ENCODE peak calls at places on chromosome 19, in eight cellular contexts. One of them, this sample, is unnamed.

GRCh38 chr19:46351241-46352041 is 4.6 kb downstream of the PPP5C start:
- DNase-seq in CD4-positive, alpha-beta memory T cell: no peak
- DNase-seq in left ventricle myocardium superior: peak; percentile 65
- DNase-seq in NCI-H2029 treated with DMSO at 0.1 percent for 48 hours: peak; percentile 7
- DNase-seq in GM12865: peak; percentile 72
- DNase-seq in NCI-H510A: no peak
- DNase-seq in fibroblast of villous mesenchyme: peak; percentile 63
- DNase-seq in GM03348: peak; percentile 62
- DNase-seq in this sample: no peak

GRCh38 chr19:4715529-4716221 is 8.0 kb downstream of the DPP9 start:
- DNase-seq in CD4-positive, alpha-beta memory T cell: no peak
- DNase-seq in left ventricle myocardium superior: no peak
- DNase-seq in NCI-H2029 treated with DMSO at 0.1 percent for 48 hours: no peak
- DNase-seq in GM12865: no peak
- DNase-seq in NCI-H510A: no peak
- DNase-seq in fibroblast of villous mesenchyme: no peak
- DNase-seq in GM03348: no peak
- DNase-seq in this sample: no peak

GRCh38 chr19:41695745-41696144 is 7.7 kb upstream of the CEACAM7 start:
- DNase-seq in CD4-positive, alpha-beta memory T cell: no peak
- DNase-seq in left ventricle myocardium superior: no peak
- DNase-seq in NCI-H2029 treated with DMSO at 0.1 percent for 48 hours: no peak
- DNase-seq in GM12865: no peak
- DNase-seq in NCI-H510A: no peak
- DNase-seq in fibroblast of villous mesenchyme: no peak
- DNase-seq in GM03348: no peak
- DNase-seq in this sample: no peak

GRCh38 chr19:57566396-57567256 is 7.0 kb upstream of the ZNF550 start:
- DNase-seq in CD4-positive, alpha-beta memory T cell: no peak
- DNase-seq in left ventricle myocardium superior: no peak
- DNase-seq in NCI-H2029 treated with DMSO at 0.1 percent for 48 hours: no peak
- DNase-seq in GM12865: peak; percentile 41
- DNase-seq in NCI-H510A: no peak
- DNase-seq in fibroblast of villous mesenchyme: peak; percentile 48
- DNase-seq in GM03348: no peak
- DNase-seq in this sample: no peak

GRCh38 chr19:4577020-4577782 is 17.7 kb upstream of the SEMA6B start:
- DNase-seq in CD4-positive, alpha-beta memory T cell: no peak
- DNase-seq in left ventricle myocardium superior: no peak
- DNase-seq in NCI-H2029 treated with DMSO at 0.1 percent for 48 hours: no peak
- DNase-seq in GM12865: no peak
- DNase-seq in NCI-H510A: no peak
- DNase-seq in fibroblast of villous mesenchyme: no peak
- DNase-seq in GM03348: peak; percentile 50
- DNase-seq in this sample: no peak

GRCh38 chr19:56315076-56315828 is 613 bp upstream of the ZSCAN5A start:
- DNase-seq in CD4-positive, alpha-beta memory T cell: peak; percentile 96
- DNase-seq in left ventricle myocardium superior: peak; percentile 93
- DNase-seq in NCI-H2029 treated with DMSO at 0.1 percent for 48 hours: peak; percentile 98
- DNase-seq in GM12865: peak; percentile 97
- DNase-seq in NCI-H510A: peak; percentile 92
- DNase-seq in fibroblast of villous mesenchyme: peak; percentile 98
- DNase-seq in GM03348: peak; percentile 97
- DNase-seq in this sample: peak; percentile 87

GRCh38 chr19:5406816-5407215 is 48.4 kb upstream of the ZNRF4 start:
- DNase-seq in CD4-positive, alpha-beta memory T cell: no peak
- DNase-seq in left ventricle myocardium superior: no peak
- DNase-seq in NCI-H2029 treated with DMSO at 0.1 percent for 48 hours: no peak
- DNase-seq in GM12865: no peak
- DNase-seq in NCI-H510A: no peak
- DNase-seq in fibroblast of villous mesenchyme: no peak
- DNase-seq in GM03348: no peak
- DNase-seq in this sample: no peak

GRCh38 chr19:2800506-2800905 is 15.2 kb downstream of the THOP1 start:
- DNase-seq in CD4-positive, alpha-beta memory T cell: no peak
- DNase-seq in left ventricle myocardium superior: peak; percentile 70
- DNase-seq in NCI-H2029 treated with DMSO at 0.1 percent for 48 hours: no peak
- DNase-seq in GM12865: no peak
- DNase-seq in NCI-H510A: no peak
- DNase-seq in fibroblast of villous mesenchyme: no peak
- DNase-seq in GM03348: no peak
- DNase-seq in this sample: no peak

GRCh38 chr19:56312787-56313343 is 1.8 kb downstream of the ZSCAN5A start:
- DNase-seq in CD4-positive, alpha-beta memory T cell: no peak
- DNase-seq in left ventricle myocardium superior: no peak
- DNase-seq in NCI-H2029 treated with DMSO at 0.1 percent for 48 hours: no peak
- DNase-seq in GM12865: peak; percentile 18
- DNase-seq in NCI-H510A: no peak
- DNase-seq in fibroblast of villous mesenchyme: no peak
- DNase-seq in GM03348: no peak
- DNase-seq in this sample: no peak

GRCh38 chr19:40889366-40889765 is 7.3 kb upstream of the CYP2A7 start:
- DNase-seq in CD4-positive, alpha-beta memory T cell: no peak
- DNase-seq in left ventricle myocardium superior: no peak
- DNase-seq in NCI-H2029 treated with DMSO at 0.1 percent for 48 hours: no peak
- DNase-seq in GM12865: no peak
- DNase-seq in NCI-H510A: no peak
- DNase-seq in fibroblast of villous mesenchyme: no peak
- DNase-seq in GM03348: no peak
- DNase-seq in this sample: no peak

GRCh38 chr19:19540707-19541515 is 2.8 kb downstream of the CILP2 start:
- DNase-seq in CD4-positive, alpha-beta memory T cell: peak; percentile 70
- DNase-seq in left ventricle myocardium superior: peak; percentile 57
- DNase-seq in NCI-H2029 treated with DMSO at 0.1 percent for 48 hours: peak; percentile 35
- DNase-seq in GM12865: peak; percentile 75
- DNase-seq in NCI-H510A: no peak
- DNase-seq in fibroblast of villous mesenchyme: no peak
- DNase-seq in GM03348: peak; percentile 80
- DNase-seq in this sample: peak; percentile 48

GRCh38 chr19:19655641-19656343 is 7.7 kb downstream of the ATP13A1 start:
- DNase-seq in CD4-positive, alpha-beta memory T cell: no peak
- DNase-seq in left ventricle myocardium superior: no peak
- DNase-seq in NCI-H2029 treated with DMSO at 0.1 percent for 48 hours: no peak
- DNase-seq in GM12865: no peak
- DNase-seq in NCI-H510A: no peak
- DNase-seq in fibroblast of villous mesenchyme: no peak
- DNase-seq in GM03348: no peak
- DNase-seq in this sample: no peak

GRCh38 chr19:41646589-41647204 is 19.8 kb upstream of the CEACAM4 start:
- DNase-seq in CD4-positive, alpha-beta memory T cell: peak; percentile 15
- DNase-seq in left ventricle myocardium superior: peak; percentile 45
- DNase-seq in NCI-H2029 treated with DMSO at 0.1 percent for 48 hours: no peak
- DNase-seq in GM12865: peak; percentile 12
- DNase-seq in NCI-H510A: no peak
- DNase-seq in fibroblast of villous mesenchyme: no peak
- DNase-seq in GM03348: peak; percentile 30
- DNase-seq in this sample: peak; percentile 37

GRCh38 chr19:39151209-39151608 is 25.6 kb downstream of the PAK4 start:
- DNase-seq in CD4-positive, alpha-beta memory T cell: no peak
- DNase-seq in left ventricle myocardium superior: no peak
- DNase-seq in NCI-H2029 treated with DMSO at 0.1 percent for 48 hours: no peak
- DNase-seq in GM12865: no peak
- DNase-seq in NCI-H510A: no peak
- DNase-seq in fibroblast of villous mesenchyme: no peak
- DNase-seq in GM03348: no peak
- DNase-seq in this sample: no peak

GRCh38 chr19:35468637-35469036 is 20.6 kb downstream of the FFAR2 start:
- DNase-seq in CD4-positive, alpha-beta memory T cell: peak; percentile 68
- DNase-seq in left ventricle myocardium superior: peak; percentile 37
- DNase-seq in NCI-H2029 treated with DMSO at 0.1 percent for 48 hours: no peak
- DNase-seq in GM12865: peak; percentile 92
- DNase-seq in NCI-H510A: no peak
- DNase-seq in fibroblast of villous mesenchyme: peak; percentile 18
- DNase-seq in GM03348: peak; percentile 54
- DNase-seq in this sample: peak; percentile 59

GRCh38 chr19:36115453-36116343 is at the start of gene TBCB:
- DNase-seq in CD4-positive, alpha-beta memory T cell: no peak
- DNase-seq in left ventricle myocardium superior: peak; percentile 88
- DNase-seq in NCI-H2029 treated with DMSO at 0.1 percent for 48 hours: no peak
- DNase-seq in GM12865: no peak
- DNase-seq in NCI-H510A: peak; percentile 73
- DNase-seq in fibroblast of villous mesenchyme: peak; percentile 32
- DNase-seq in GM03348: peak; percentile 90
- DNase-seq in this sample: no peak

GRCh38 chr19:36093687-36094086 is 17.3 kb upstream of the OVOL3 start:
- DNase-seq in CD4-positive, alpha-beta memory T cell: no peak
- DNase-seq in left ventricle myocardium superior: peak; percentile 41
- DNase-seq in NCI-H2029 treated with DMSO at 0.1 percent for 48 hours: no peak
- DNase-seq in GM12865: no peak
- DNase-seq in NCI-H510A: no peak
- DNase-seq in fibroblast of villous mesenchyme: no peak
- DNase-seq in GM03348: no peak
- DNase-seq in this sample: no peak

GRCh38 chr19:51978882-51979281 is 7.8 kb downstream of the ZNF350 start:
- DNase-seq in CD4-positive, alpha-beta memory T cell: no peak
- DNase-seq in left ventricle myocardium superior: no peak
- DNase-seq in NCI-H2029 treated with DMSO at 0.1 percent for 48 hours: no peak
- DNase-seq in GM12865: no peak
- DNase-seq in NCI-H510A: no peak
- DNase-seq in fibroblast of villous mesenchyme: no peak
- DNase-seq in GM03348: no peak
- DNase-seq in this sample: no peak

GRCh38 chr19:9917322-9917721 is 19.0 kb downstream of the OLFM2 start:
- DNase-seq in CD4-positive, alpha-beta memory T cell: no peak
- DNase-seq in left ventricle myocardium superior: no peak
- DNase-seq in NCI-H2029 treated with DMSO at 0.1 percent for 48 hours: no peak
- DNase-seq in GM12865: peak; percentile 41
- DNase-seq in NCI-H510A: no peak
- DNase-seq in fibroblast of villous mesenchyme: peak; percentile 51
- DNase-seq in GM03348: peak; percentile 86
- DNase-seq in this sample: no peak

GRCh38 chr19:55031178-55031577 is 6.9 kb downstream of the GP6 start:
- DNase-seq in CD4-positive, alpha-beta memory T cell: no peak
- DNase-seq in left ventricle myocardium superior: no peak
- DNase-seq in NCI-H2029 treated with DMSO at 0.1 percent for 48 hours: no peak
- DNase-seq in GM12865: no peak
- DNase-seq in NCI-H510A: no peak
- DNase-seq in fibroblast of villous mesenchyme: no peak
- DNase-seq in GM03348: no peak
- DNase-seq in this sample: no peak

This sample was measured in effector memory CD8-positive, alpha-beta T cell.